ENCODE peak calls at places on chromosomes 13 and 19, in ten cellular contexts. P is activated B cell treated with CpG ODN at 0.5 μM for 24 hours, T is testis, K is OCI-LY7, J is esophagus squamous epithelium, Y is AG09319, G is kidney, X is mesothelial cell of epicardium, E is astrocyte of the spinal cord, L is psoas muscle. N is an unnamed sample.

GRCh38 chr13:105008606-105009005 is 1526.9 kb downstream of the EFNB2 start:
- DNase-seq in P (no peak), T (no peak), K (no peak), J (no peak), Y (no peak), G (no peak), X (no peak), E (peak; percentile 64), L (no peak), N (no peak)

GRCh38 chr13:99075268-99076191 is 97.7 kb upstream of the DOCK9 start:
- DNase-seq in P (no peak), T (no peak), K (peak; percentile 50), J (no peak), Y (no peak), G (no peak), X (no peak), E (no peak), L (no peak), N (no peak)

GRCh38 chr13:27353166-27353583 is 71.2 kb upstream of the GTF3A start:
- DNase-seq in P (no peak), T (no peak), K (peak; percentile 38), J (no peak), Y (no peak), G (no peak), X (no peak), E (peak; percentile 58), L (no peak), N (no peak)

GRCh38 chr13:99119686-99120085 is 81.0 kb upstream of the UBAC2 start:
- DNase-seq in P (no peak), T (no peak), K (no peak), J (no peak), Y (no peak), G (no peak), X (no peak), E (no peak), L (no peak), N (no peak)

GRCh38 chr19:30447276-30447870 is 75.2 kb downstream of the ZNF536 start:
- DNase-seq in P (no peak), T (no peak), K (no peak), J (no peak), Y (no peak), G (no peak), X (no peak), E (no peak), L (no peak), N (no peak)

GRCh38 chr19:45638930-45639729 is at the start of gene EML2:
- DNase-seq in P (peak; percentile 67), T (peak; percentile 43), K (peak; percentile 69), J (no peak), Y (no peak), G (peak; percentile 83), X (peak; percentile 61), E (peak; percentile 28), L (peak; percentile 60), N (no peak)

GRCh38 chr13:95480131-95480545 is 72.4 kb upstream of the CLDN10 start:
- DNase-seq in P (no peak), T (no peak), K (no peak), J (no peak), Y (no peak), G (no peak), X (no peak), E (no peak), L (peak; percentile 54), N (no peak)

GRCh38 chr19:10899171-10899653 is 27.9 kb downstream of the CARM1 start:
- DNase-seq in P (no peak), T (peak; percentile 33), K (no peak), J (no peak), Y (no peak), G (peak; percentile 90), X (no peak), E (no peak), L (peak; percentile 91), N (no peak)

DNA sequence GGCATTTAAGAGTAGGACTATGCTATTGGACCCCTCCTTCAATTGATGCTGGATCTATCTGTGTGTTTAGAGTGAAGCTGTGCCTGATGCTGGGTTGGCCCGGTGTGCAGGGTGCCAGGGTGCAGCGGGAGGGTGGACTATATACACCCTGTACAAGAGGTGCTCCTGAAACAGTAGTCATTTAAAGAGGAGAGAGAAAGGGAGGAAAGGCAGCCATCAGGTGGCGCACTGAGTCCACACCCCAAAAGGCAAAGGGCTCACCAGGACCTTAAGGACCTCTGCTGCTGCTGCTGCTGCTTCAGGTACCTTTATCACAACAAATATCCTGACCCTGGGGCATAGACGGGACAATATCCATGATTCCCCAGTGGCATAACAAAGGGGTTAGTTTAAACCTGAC is 39.4 kb downstream of the ZNF136 start:
- DNase-seq in P (peak; percentile 33), T (peak; percentile 44), K (peak; percentile 27), J (no peak), Y (no peak), G (no peak), X (no peak), E (no peak), L (no peak), N (no peak)
- TF ChIP-seq CTCF in P (no peak), T (no peak), K (peak; percentile 67), J (no peak), Y (no peak), G (peak; percentile 17), X (no peak), E (no peak), L (no peak), N (no peak)

GRCh38 chr19:55406091-55406868 is 1.3 kb downstream of the UBE2S start:
- DNase-seq in P (no peak), T (no peak), K (peak; percentile 40), J (no peak), Y (no peak), G (no peak), X (no peak), E (no peak), L (peak; percentile 20), N (no peak)

GRCh38 chr19:55406869-55407624 is 541 bp downstream of the UBE2S start:
- DNase-seq in P (no peak), T (no peak), K (peak; percentile 57), J (no peak), Y (no peak), G (peak; percentile 85), X (no peak), E (peak; percentile 25), L (peak; percentile 38), N (no peak)

GRCh38 chr19:55408320-55408836 is 790 bp upstream of the UBE2S start:
- DNase-seq in P (no peak), T (no peak), K (no peak), J (no peak), Y (no peak), G (no peak), X (no peak), E (no peak), L (no peak), N (no peak)

GRCh38 chr19:55405638-55406037 is 1.9 kb downstream of the UBE2S start:
- DNase-seq in P (no peak), T (no peak), K (no peak), J (no peak), Y (no peak), G (no peak), X (no peak), E (no peak), L (no peak), N (no peak)

GRCh38 chr19:55407625-55408319 is at the start of gene UBE2S:
- DNase-seq in P (peak; percentile 95), T (peak; percentile 100), K (peak; percentile 100), J (peak; percentile 97), Y (peak; percentile 99), G (peak; percentile 100), X (peak; percentile 98), E (peak; percentile 100), L (peak; percentile 98), N (peak; percentile 99)
- TF ChIP-seq CTCF in P (no peak), T (no peak), K (no peak), J (no peak), Y (no peak), G (no peak), X (no peak), E (no peak), L (no peak), N (no peak)

DNA sequence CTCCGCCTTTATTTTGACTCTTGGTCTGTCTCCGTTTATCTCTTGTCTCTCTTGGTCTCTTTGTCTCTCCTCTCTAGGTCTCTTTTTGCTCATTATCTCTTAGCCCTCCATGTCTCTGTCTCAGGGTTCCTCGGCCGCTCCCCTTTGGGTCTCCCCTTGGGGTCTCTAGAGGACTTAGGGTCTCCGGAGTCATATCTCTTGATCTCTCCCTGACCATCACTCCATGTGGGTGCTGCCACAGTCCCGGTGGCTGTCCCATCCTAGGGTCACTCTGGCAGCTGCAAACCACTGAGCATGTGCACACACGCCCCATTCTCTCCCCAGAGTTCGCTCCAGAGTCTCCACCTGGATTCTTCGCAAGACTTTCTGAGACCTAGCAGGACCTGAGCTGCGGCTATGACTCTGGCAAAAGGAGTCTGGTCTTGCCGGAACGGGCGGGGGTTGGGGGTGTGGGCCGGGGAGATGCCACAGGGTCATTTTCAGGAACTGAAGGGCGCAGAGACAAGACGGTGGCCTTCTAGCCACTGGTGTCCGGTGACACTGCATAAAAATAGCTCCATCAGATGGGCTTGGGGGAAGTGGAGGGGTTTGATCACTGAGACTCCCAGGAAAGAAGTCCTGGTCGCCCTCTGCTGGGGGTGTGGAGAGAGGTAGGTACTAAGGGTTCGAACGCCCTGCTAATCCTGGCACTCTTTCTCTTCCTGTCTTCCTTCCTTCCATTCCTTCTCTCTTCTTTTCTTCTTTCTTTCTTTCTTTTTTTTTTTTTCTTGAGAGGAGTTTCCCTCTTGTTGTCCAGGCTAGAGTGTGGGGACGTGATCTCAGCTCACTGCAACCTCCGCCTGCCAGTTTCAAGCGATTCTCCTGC is 1.2 kb upstream of the KCNA7 start:
- DNase-seq in P (no peak), T (no peak), K (peak; percentile 19), J (no peak), Y (no peak), G (no peak), X (no peak), E (no peak), L (peak; percentile 79), N (no peak)
- TF ChIP-seq CTCF in P (no peak), T (no peak), K (peak; percentile 52), J (no peak), Y (peak; percentile 18), G (no peak), X (no peak), E (peak; percentile 30), L (peak; percentile 51), N (peak; percentile 23)

GRCh38 chr19:39411006-39411831 is 1.2 kb upstream of the PLEKHG2 start:
- DNase-seq in P (peak; percentile 34), T (no peak), K (no peak), J (no peak), Y (peak; percentile 67), G (no peak), X (no peak), E (peak; percentile 65), L (peak; percentile 77), N (no peak)

GRCh38 chr19:39409207-39409885 is 2.7 kb downstream of the ZFP36 start:
- DNase-seq in P (peak; percentile 76), T (peak; percentile 90), K (peak; percentile 77), J (peak; percentile 79), Y (no peak), G (peak; percentile 98), X (peak; percentile 81), E (peak; percentile 74), L (peak; percentile 98), N (no peak)

GRCh38 chr19:39408392-39409206 is 2.0 kb downstream of the ZFP36 start:
- DNase-seq in P (peak; percentile 37), T (no peak), K (no peak), J (no peak), Y (no peak), G (peak; percentile 10), X (no peak), E (peak; percentile 56), L (peak; percentile 70), N (no peak)

GRCh38 chr19:39410620-39411005 is 1.9 kb upstream of the PLEKHG2 start:
- DNase-seq in P (no peak), T (no peak), K (no peak), J (no peak), Y (no peak), G (no peak), X (no peak), E (no peak), L (no peak), N (no peak)

GRCh38 chr19:39409886-39410619 is 2.4 kb upstream of the PLEKHG2 start:
- DNase-seq in P (peak; percentile 81), T (peak; percentile 84), K (peak; percentile 78), J (no peak), Y (no peak), G (peak; percentile 97), X (no peak), E (peak; percentile 83), L (peak; percentile 95), N (no peak)
- TF ChIP-seq CTCF in P (no peak), T (no peak), K (no peak), J (no peak), Y (no peak), G (peak; percentile 2), X (peak; percentile 10), E (peak; percentile 3), L (no peak), N (no peak)

N was measured in HFF-Myc.